ENCODE peak calls at places on chromosomes 5 and 9, in eight cellular contexts. A, H, W, N, K, J, E and P are unnamed samples.

GRCh38 chr5:51382759-51383493 is at the start of gene ISL1:
- DNase-seq in J (peak; percentile 83), A (peak; percentile 74), H (peak; percentile 23), W (peak; percentile 77), K (no peak), N (no peak), E (peak; percentile 86), P (no peak)

GRCh38 chr5:123455640-123456039 is 32.4 kb upstream of the CEP120 start:
- DNase-seq in N (no peak), H (no peak), W (no peak), E (no peak), J (no peak), K (no peak), A (no peak), P (no peak)

GRCh38 chr5:82352146-82352791 is 74.1 kb upstream of the RPS23 start:
- DNase-seq in N (no peak), W (no peak), H (no peak), A (no peak), K (no peak), J (no peak), E (peak; percentile 30), P (no peak)

GRCh38 chr9:107389617-107390071 is 99.9 kb downstream of the KLF4 start:
- DNase-seq in E (peak; percentile 62), A (peak; percentile 65), H (peak; percentile 68), N (no peak), W (no peak), J (no peak), K (peak; percentile 62), P (no peak)

GRCh38 chr5:522899-523657 is 1.2 kb downstream of the SLC9A3 start:
- DNase-seq in K (no peak), H (no peak), E (no peak), J (no peak), A (no peak), N (no peak), W (no peak), P (no peak)

GRCh38 chr5:180330810-180331646 is 22.1 kb downstream of the GFPT2 start:
- DNase-seq in K (no peak), W (peak; percentile 98), E (peak; percentile 100), A (peak; percentile 76), J (no peak), N (no peak), H (peak; percentile 94), P (no peak)

GRCh38 chr5:76291305-76292077 is 111.6 kb upstream of the IQGAP2 start:
- DNase-seq in N (no peak), A (no peak), J (no peak), E (no peak), W (no peak), K (no peak), H (no peak), P (no peak)

GRCh38 chr5:116736671-116737070 is 162.0 kb upstream of the SEMA6A start:
- DNase-seq in W (no peak), J (no peak), K (no peak), E (no peak), H (no peak), A (no peak), N (no peak), P (no peak)

GRCh38 chr5:963673-964531 is 44.7 kb upstream of the NKD2 start:
- DNase-seq in N (no peak), E (peak; percentile 97), K (no peak), A (no peak), W (no peak), H (no peak), J (no peak), P (no peak)

GRCh38 chr5:35136386-35136785 is 88.6 kb upstream of the AGXT2 start:
- DNase-seq in E (peak; percentile 71), K (no peak), J (no peak), N (no peak), H (no peak), A (no peak), W (peak; percentile 80), P (no peak)

GRCh38 chr5:80985600-80986228 is 25.6 kb downstream of the RASGRF2 start:
- DNase-seq in W (peak; percentile 24), H (peak; percentile 27), J (no peak), E (no peak), A (no peak), K (no peak), N (no peak), P (no peak)

GRCh38 chr5:88677943-88678779 is 204.8 kb downstream of the MEF2C start:
- DNase-seq in N (no peak), A (no peak), K (no peak), H (no peak), E (no peak), J (no peak), W (peak; percentile 37), P (no peak)

GRCh38 chr9:114347675-114348074 is 18.0 kb downstream of the ORM2 start:
- DNase-seq in K (no peak), W (no peak), E (no peak), A (no peak), N (no peak), J (no peak), H (no peak), P (no peak)

GRCh38 chr5:55691265-55692105 is 20.6 kb downstream of the SLC38A9 start:
- DNase-seq in K (no peak), J (no peak), H (no peak), E (peak; percentile 80), N (peak; percentile 64), W (peak; percentile 70), A (no peak), P (no peak)

GRCh38 chr5:135990518-135991240 is 35.9 kb upstream of the LECT2 start:
- DNase-seq in E (no peak), K (no peak), W (no peak), H (no peak), N (no peak), J (no peak), A (no peak), P (no peak)

GRCh38 chr5:68356216-68356615 is 140.7 kb downstream of the PIK3R1 start:
- DNase-seq in N (no peak), W (no peak), J (no peak), E (no peak), A (no peak), K (no peak), H (no peak), P (no peak)

GRCh38 chr9:98772364-98773155 is 23.8 kb downstream of the ANKS6 start:
- DNase-seq in N (no peak), E (no peak), K (no peak), W (no peak), H (no peak), J (no peak), A (no peak), P (no peak)

GRCh38 chr5:65198777-65199120 is 283.0 kb downstream of the ADAMTS6 start:
- DNase-seq in N (no peak), J (no peak), K (no peak), H (no peak), W (peak; percentile 97), E (peak; percentile 99), A (no peak), P (no peak)

GRCh38 chr5:56012281-56012963 is 17.7 kb upstream of the IL6ST start:
- DNase-seq in A (no peak), W (peak; percentile 57), N (no peak), J (no peak), H (no peak), K (no peak), E (peak; percentile 88), P (no peak)

GRCh38 chr9:76101472-76101871 is 211.0 kb downstream of the PCSK5 start:
- DNase-seq in J (no peak), N (no peak), K (no peak), A (no peak), H (no peak), W (no peak), E (no peak), P (no peak)

DNA sequence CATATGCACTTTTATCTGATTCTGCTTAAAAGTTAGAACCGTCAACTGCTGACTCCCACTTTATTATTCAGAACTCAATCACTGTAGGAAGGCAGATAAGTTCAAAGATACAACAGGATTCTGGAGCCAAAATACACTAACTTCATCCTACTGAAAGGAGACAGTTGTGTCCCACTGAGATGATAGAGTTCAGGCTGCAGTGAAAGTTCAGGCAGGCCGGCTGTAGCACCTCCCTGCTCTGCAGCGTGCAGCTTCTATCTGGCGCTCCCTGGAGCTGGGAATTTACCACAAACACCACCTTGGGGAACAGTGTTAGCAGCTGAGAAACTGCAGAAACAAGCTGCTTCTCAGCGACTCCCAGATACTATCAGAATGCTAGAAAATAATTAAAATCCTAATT is 52.5 kb upstream of the CNTLN start:
- DNase-seq in W (peak; percentile 62), K (no peak), J (peak; percentile 33), N (no peak), A (no peak), E (peak; percentile 49), H (peak; percentile 32), P (no peak)
- TF ChIP-seq CTCF in W (peak; percentile 30), K (no peak), J (no peak), N (no peak), A (no peak), E (peak; percentile 27), H (peak; percentile 37), P (no peak)

GRCh38 chr5:14838396-14839319 is 32.9 kb downstream of the ANKH start:
- DNase-seq in J (no peak), A (no peak), W (no peak), K (no peak), H (no peak), N (no peak), E (no peak), P (no peak)
- TF ChIP-seq CTCF in J (no peak), A (no peak), W (peak; percentile 18), K (no peak), H (no peak), N (peak; percentile 35), E (no peak), P (no peak)

DNA sequence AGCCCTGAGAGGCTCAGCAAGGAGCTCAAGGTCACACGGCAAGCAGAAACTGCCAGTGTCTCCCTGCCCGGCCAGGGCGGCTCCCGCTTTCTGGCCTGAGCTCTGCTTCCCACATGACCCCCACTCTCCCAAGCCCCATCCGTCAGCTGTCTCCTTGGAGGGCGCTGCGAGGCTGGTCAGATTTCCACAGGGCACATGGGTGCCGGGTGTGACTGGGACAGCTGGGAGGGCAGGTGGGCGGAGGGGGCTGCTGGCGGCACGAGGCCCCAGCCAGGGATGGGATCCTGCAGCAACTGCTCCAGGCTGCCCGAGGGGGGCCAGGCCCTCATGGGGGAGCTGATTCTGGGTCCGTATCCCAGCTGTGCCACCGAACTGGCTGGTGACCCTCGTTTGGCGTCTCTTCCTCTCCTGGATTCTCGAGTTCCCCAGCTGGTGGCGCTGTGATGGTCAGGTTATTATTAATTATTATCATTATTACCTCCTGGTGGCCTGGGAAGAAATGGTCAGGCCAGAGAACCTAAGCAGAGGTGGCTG is 12.9 kb upstream of the WDR38 start:
- DNase-seq in J (no peak), H (no peak), K (no peak), N (no peak), W (no peak), E (no peak), A (peak; percentile 66), P (no peak)
- TF ChIP-seq CTCF in J (no peak), H (peak; percentile 11), K (no peak), N (peak; percentile 82), W (peak; percentile 44), E (peak; percentile 26), A (peak; percentile 32), P (peak; percentile 46)

DNA sequence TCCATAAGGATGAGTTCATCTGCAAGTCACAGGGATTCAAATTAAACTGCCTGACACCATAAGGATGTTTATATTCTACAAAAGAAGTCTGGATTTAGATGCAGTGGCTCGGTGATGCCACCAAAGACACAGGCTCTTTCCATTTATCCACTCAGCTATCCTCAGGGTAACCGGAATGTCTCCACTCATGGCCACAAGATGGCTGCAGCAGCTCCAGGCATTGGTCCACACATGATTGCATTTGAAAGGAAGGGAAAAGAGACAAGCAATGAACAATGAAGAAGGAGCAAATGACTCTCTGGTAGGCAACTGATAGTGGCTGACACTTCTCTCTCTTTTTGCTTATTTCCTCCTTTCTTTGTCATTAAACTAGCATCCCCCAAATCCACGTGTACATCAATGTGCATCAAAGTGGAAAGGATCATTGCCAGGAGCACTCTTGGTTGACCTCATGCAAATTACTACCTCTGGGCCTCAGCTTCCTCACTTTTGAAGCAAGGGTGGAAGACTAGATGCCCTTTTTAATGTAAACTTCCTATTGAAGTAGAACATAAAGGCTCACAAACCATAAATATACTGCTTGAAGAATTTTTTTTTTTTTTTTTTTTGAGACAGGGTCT is 7.2 kb upstream of the SNX30 start:
- DNase-seq in W (no peak), N (peak; percentile 85), E (no peak), J (no peak), A (no peak), H (no peak), K (no peak), P (no peak)
- TF ChIP-seq CTCF in W (no peak), N (peak; percentile 65), E (peak; percentile 33), J (no peak), A (no peak), H (no peak), K (no peak), P (no peak)